ENCODE peak calls at places on chromosomes 3 and 15, in eight cellular contexts. O is HFFc6; I is mesenchymal stem cell; A is SW 1271; Q is stimulated activated CD8-positive, alpha-beta memory T cell treated with anti-CD3 and anti-CD28 coated beads, Interleukin-4, amount 100 ng/mL, for 24 hours; T is heart right ventricle; B is heart left ventricle; X is SIG-M5. J is an unnamed sample.

GRCh38 chr15:37117030-37117429 is 16.7 kb upstream of the MEIS2 start:
- DNase-seq in T (no peak), B (no peak), I (no peak), Q (no peak), O (no peak), A (no peak), X (no peak), J (no peak)

GRCh38 chr3:18987862-18988447 is 160.4 kb upstream of the KCNH8 start:
- DNase-seq in B (no peak), T (no peak), Q (no peak), A (no peak), O (no peak), X (no peak), I (no peak), J (peak)

GRCh38 chr3:194046995-194047681 is 88.8 kb upstream of the HES1 start:
- DNase-seq in B (peak), O (no peak), X (no peak), T (peak), I (peak), Q (no peak), A (no peak), J (peak)

GRCh38 chr3:113614402-113614801 is 82.0 kb downstream of the USF3 start:
- DNase-seq in X (no peak), O (no peak), B (peak), A (no peak), Q (no peak), I (peak), T (no peak), J (no peak)

GRCh38 chr3:72818092-72818721 is 30.0 kb downstream of the SHQ1 start:
- DNase-seq in I (peak), B (no peak), A (no peak), Q (no peak), X (no peak), O (peak), T (no peak), J (peak)

GRCh38 chr3:53069422-53070068 is 23.7 kb upstream of the SFMBT1 start:
- DNase-seq in A (no peak), T (no peak), I (peak), B (no peak), O (peak), Q (no peak), X (no peak), J (no peak)

GRCh38 chr15:39788108-39788507 is 5.5 kb upstream of the FSIP1 start:
- DNase-seq in B (no peak), O (no peak), X (no peak), Q (no peak), A (no peak), I (peak), T (no peak), J (no peak)

GRCh38 chr3:72077473-72078259 is 292.7 kb upstream of the PROK2 start:
- DNase-seq in X (no peak), O (no peak), I (no peak), T (no peak), Q (no peak), A (no peak), B (no peak), J (no peak)

GRCh38 chr15:68774120-68774519 is 46.6 kb downstream of the ANP32A start:
- DNase-seq in X (no peak), I (no peak), T (no peak), O (no peak), A (no peak), B (no peak), Q (no peak), J (peak)

GRCh38 chr15:64985382-64986033 is 4.2 kb downstream of the SPG21 start:
- DNase-seq in I (peak), A (no peak), O (peak), X (peak), T (no peak), B (no peak), Q (no peak), J (no peak)

GRCh38 chr3:143358793-143359491 is 239.4 kb downstream of the CHST2 start:
- DNase-seq in X (no peak), A (no peak), Q (no peak), I (no peak), T (no peak), B (no peak), O (no peak), J (no peak)

GRCh38 chr3:136343873-136344281 is 93.7 kb downstream of the PCCB start:
- DNase-seq in T (peak), A (no peak), O (peak), Q (no peak), B (peak), X (no peak), I (peak), J (no peak)

GRCh38 chr15:73935547-73935946 is 9.3 kb downstream of the LOXL1 start:
- DNase-seq in A (no peak), Q (no peak), I (peak), B (no peak), O (no peak), T (no peak), X (no peak), J (no peak)

GRCh38 chr15:78391781-78392180 is 46.2 kb upstream of the IREB2 start:
- DNase-seq in A (no peak), B (no peak), O (no peak), I (no peak), T (no peak), X (no peak), Q (no peak), J (no peak)

GRCh38 chr3:47455806-47456452 is 19.8 kb downstream of the SCAP start:
- DNase-seq in B (no peak), X (no peak), Q (no peak), T (no peak), O (no peak), I (peak), A (no peak), J (no peak)

J was measured in NCI-H2171 treated with DMSO at 0.1 percent for 48 hours.